ENCODE peak calls at places on chromosomes 11 and 22, in four cellular contexts. G, W, L and M are unnamed samples.

GRCh38 chr22:47107431-47107830 is 345.0 kb downstream of the TBC1D22A start:
- DNase-seq in G (no peak), W (no peak), L (peak), M (no peak)

GRCh38 chr11:104001474-104001873 is 35.0 kb upstream of the DDI1 start:
- DNase-seq in W (no peak), G (no peak), L (peak), M (no peak)

GRCh38 chr11:13720940-13721339 is 52.5 kb downstream of the FAR1 start:
- DNase-seq in W (no peak), G (no peak), L (peak), M (no peak)

GRCh38 chr11:119337581-119338317 is 2.9 kb downstream of the C1QTNF5 start:
- DNase-seq in W (no peak), G (no peak), L (peak), M (no peak)

GRCh38 chr22:49403102-49403501 is 424.6 kb downstream of the BRD1 start:
- DNase-seq in W (no peak), L (no peak), G (no peak), M (no peak)

GRCh38 chr11:107999759-108000455 is 8.8 kb upstream of the CUL5 start:
- DNase-seq in W (no peak), L (peak), G (peak), M (peak)

GRCh38 chr22:48576333-48577013 is 1251.2 kb downstream of the BRD1 start:
- DNase-seq in L (no peak), G (no peak), W (peak), M (no peak)

GRCh38 chr11:95599959-95600586 is 189.5 kb downstream of the FAM76B start:
- DNase-seq in L (no peak), W (no peak), G (no peak), M (no peak)

GRCh38 chr11:62108017-62108750 is 15.6 kb upstream of the INCENP start:
- DNase-seq in G (peak), L (peak), W (no peak), M (no peak)

GRCh38 chr11:12889243-12889642 is 119.9 kb upstream of the RASSF10 start:
- DNase-seq in G (peak), W (no peak), L (peak), M (peak)

GRCh38 chr11:82718307-82718706 is 15.4 kb downstream of the FAM181B start:
- DNase-seq in L (peak), W (no peak), G (peak), M (peak)

GRCh38 chr11:126561327-126561893 is 205.9 kb downstream of the ST3GAL4 start:
- DNase-seq in W (no peak), L (peak), G (peak), M (peak)

GRCh38 chr11:67429038-67429668 is 859 bp downstream of the RPS6KB2 start:
- DNase-seq in W (no peak), L (no peak), G (no peak), M (no peak)

GRCh38 chr11:61699737-61700160 is 19.6 kb downstream of the DAGLA start:
- DNase-seq in G (no peak), W (peak), L (no peak), M (peak)

GRCh38 chr22:20776624-20777405 is 2.9 kb downstream of the SERPIND1 start:
- DNase-seq in G (no peak), L (no peak), W (no peak), M (no peak)

GRCh38 chr11:31262761-31263160 is 106.8 kb downstream of the DCDC1 start:
- DNase-seq in G (no peak), W (no peak), L (peak), M (no peak)

GRCh38 chr11:67248653-67249052 is 17.6 kb upstream of the GRK2 start:
- DNase-seq in W (peak), L (peak), G (no peak), M (no peak)

GRCh38 chr22:38272373-38273134 is at the start of gene TMEM184B:
- DNase-seq in G (peak), L (peak), W (peak), M (no peak)

GRCh38 chr11:111735262-111736116 is 30.7 kb downstream of the PPP2R1B start:
- DNase-seq in W (peak), G (no peak), L (peak), M (peak)

GRCh38 chr11:126202646-126203359 is 8.6 kb downstream of the RPUSD4 start:
- DNase-seq in L (no peak), G (no peak), W (no peak), M (no peak)

GRCh38 chr11:8262552-8263108 is 1.0 kb downstream of the LMO1 start:
- DNase-seq in L (peak), W (peak), G (peak), M (peak)

GRCh38 chr11:77392842-77393241 is 81.1 kb downstream of the PAK1 start:
- DNase-seq in W (no peak), G (no peak), L (no peak), M (no peak)

GRCh38 chr11:12294613-12295012 is 82.8 kb upstream of the PARVA start:
- DNase-seq in W (no peak), G (no peak), L (no peak), M (no peak)